ENCODE peak calls at places on chromosome 7, in six cellular contexts. One of them, this sample, is unnamed.

GRCh38 chr7:24963218-24963617 is 16.8 kb downstream of the OSBPL3 start:
- DNase-seq in effector memory CD4-positive, alpha-beta T cell: no peak
- DNase-seq in GM23248: peak; percentile 31
- DNase-seq in AG04450: no peak
- DNase-seq in cardiac muscle cell: no peak
- DNase-seq in lung: peak; percentile 36
- DNase-seq in this sample: peak; percentile 68

GRCh38 chr7:84786073-84786472 is 400.8 kb downstream of the SEMA3D start:
- DNase-seq in GM23248: no peak
- DNase-seq in cardiac muscle cell: no peak
- DNase-seq in effector memory CD4-positive, alpha-beta T cell: no peak
- DNase-seq in AG04450: no peak
- DNase-seq in lung: no peak
- DNase-seq in this sample: no peak

GRCh38 chr7:92695308-92696261 is 105.4 kb upstream of the FAM133B start:
- DNase-seq in lung: peak; percentile 44
- DNase-seq in GM23248: peak; percentile 82
- DNase-seq in cardiac muscle cell: peak; percentile 85
- DNase-seq in effector memory CD4-positive, alpha-beta T cell: no peak
- DNase-seq in AG04450: peak; percentile 80
- DNase-seq in this sample: peak; percentile 30

GRCh38 chr7:26399309-26399610 is 107.6 kb downstream of the SNX10 start:
- DNase-seq in lung: no peak
- DNase-seq in AG04450: no peak
- DNase-seq in GM23248: peak; percentile 55
- DNase-seq in cardiac muscle cell: peak; percentile 49
- DNase-seq in effector memory CD4-positive, alpha-beta T cell: no peak
- DNase-seq in this sample: peak; percentile 47

GRCh38 chr7:42745357-42746022 is 166.4 kb downstream of the C7orf25 start:
- DNase-seq in AG04450: no peak
- DNase-seq in cardiac muscle cell: peak; percentile 31
- DNase-seq in lung: no peak
- DNase-seq in GM23248: peak; percentile 49
- DNase-seq in effector memory CD4-positive, alpha-beta T cell: no peak
- DNase-seq in this sample: peak; percentile 25

GRCh38 chr7:2757361-2757903 is 69.4 kb downstream of the AMZ1 start:
- DNase-seq in effector memory CD4-positive, alpha-beta T cell: no peak
- DNase-seq in cardiac muscle cell: no peak
- DNase-seq in lung: no peak
- DNase-seq in GM23248: peak; percentile 86
- DNase-seq in AG04450: no peak
- DNase-seq in this sample: no peak

GRCh38 chr7:107972075-107972482 is 30.9 kb downstream of the LAMB1 start:
- DNase-seq in effector memory CD4-positive, alpha-beta T cell: no peak
- DNase-seq in GM23248: peak; percentile 84
- DNase-seq in lung: peak; percentile 36
- DNase-seq in AG04450: peak; percentile 70
- DNase-seq in cardiac muscle cell: no peak
- DNase-seq in this sample: no peak

GRCh38 chr7:130853503-130854279 is 119.7 kb upstream of the KLF14 start:
- DNase-seq in lung: no peak
- DNase-seq in AG04450: no peak
- DNase-seq in GM23248: peak; percentile 75
- DNase-seq in cardiac muscle cell: no peak
- DNase-seq in effector memory CD4-positive, alpha-beta T cell: no peak
- DNase-seq in this sample: no peak

GRCh38 chr7:131173148-131173890 is 154.4 kb upstream of the MKLN1 start:
- DNase-seq in cardiac muscle cell: no peak
- DNase-seq in AG04450: no peak
- DNase-seq in effector memory CD4-positive, alpha-beta T cell: no peak
- DNase-seq in GM23248: peak; percentile 59
- DNase-seq in lung: no peak
- DNase-seq in this sample: no peak

GRCh38 chr7:117871778-117872538 is 1.3 kb downstream of the CTTNBP2 start:
- DNase-seq in AG04450: no peak
- DNase-seq in effector memory CD4-positive, alpha-beta T cell: no peak
- DNase-seq in GM23248: peak; percentile 2
- DNase-seq in cardiac muscle cell: peak; percentile 72
- DNase-seq in lung: no peak
- DNase-seq in this sample: no peak

GRCh38 chr7:24756545-24756988 is 697 bp downstream of the GSDME start:
- DNase-seq in AG04450: no peak
- DNase-seq in lung: no peak
- DNase-seq in effector memory CD4-positive, alpha-beta T cell: no peak
- DNase-seq in cardiac muscle cell: peak; percentile 41
- DNase-seq in GM23248: peak; percentile 60
- DNase-seq in this sample: no peak

GRCh38 chr7:47480576-47481538 is 101.1 kb downstream of the TNS3 start:
- DNase-seq in GM23248: no peak
- DNase-seq in AG04450: no peak
- DNase-seq in cardiac muscle cell: no peak
- DNase-seq in effector memory CD4-positive, alpha-beta T cell: no peak
- DNase-seq in lung: no peak
- DNase-seq in this sample: no peak

GRCh38 chr7:47481656-47482012 is 100.3 kb downstream of the TNS3 start:
- DNase-seq in cardiac muscle cell: no peak
- DNase-seq in lung: no peak
- DNase-seq in AG04450: no peak
- DNase-seq in effector memory CD4-positive, alpha-beta T cell: no peak
- DNase-seq in GM23248: no peak
- DNase-seq in this sample: no peak

GRCh38 chr7:47478926-47479791 is 102.8 kb downstream of the TNS3 start:
- DNase-seq in effector memory CD4-positive, alpha-beta T cell: no peak
- DNase-seq in AG04450: no peak
- DNase-seq in GM23248: no peak
- DNase-seq in lung: no peak
- DNase-seq in cardiac muscle cell: no peak
- DNase-seq in this sample: no peak

GRCh38 chr7:47478017-47478344 is 103.9 kb downstream of the TNS3 start:
- DNase-seq in effector memory CD4-positive, alpha-beta T cell: no peak
- DNase-seq in cardiac muscle cell: no peak
- DNase-seq in GM23248: peak; percentile 64
- DNase-seq in lung: no peak
- DNase-seq in AG04450: no peak
- DNase-seq in this sample: no peak

DNA sequence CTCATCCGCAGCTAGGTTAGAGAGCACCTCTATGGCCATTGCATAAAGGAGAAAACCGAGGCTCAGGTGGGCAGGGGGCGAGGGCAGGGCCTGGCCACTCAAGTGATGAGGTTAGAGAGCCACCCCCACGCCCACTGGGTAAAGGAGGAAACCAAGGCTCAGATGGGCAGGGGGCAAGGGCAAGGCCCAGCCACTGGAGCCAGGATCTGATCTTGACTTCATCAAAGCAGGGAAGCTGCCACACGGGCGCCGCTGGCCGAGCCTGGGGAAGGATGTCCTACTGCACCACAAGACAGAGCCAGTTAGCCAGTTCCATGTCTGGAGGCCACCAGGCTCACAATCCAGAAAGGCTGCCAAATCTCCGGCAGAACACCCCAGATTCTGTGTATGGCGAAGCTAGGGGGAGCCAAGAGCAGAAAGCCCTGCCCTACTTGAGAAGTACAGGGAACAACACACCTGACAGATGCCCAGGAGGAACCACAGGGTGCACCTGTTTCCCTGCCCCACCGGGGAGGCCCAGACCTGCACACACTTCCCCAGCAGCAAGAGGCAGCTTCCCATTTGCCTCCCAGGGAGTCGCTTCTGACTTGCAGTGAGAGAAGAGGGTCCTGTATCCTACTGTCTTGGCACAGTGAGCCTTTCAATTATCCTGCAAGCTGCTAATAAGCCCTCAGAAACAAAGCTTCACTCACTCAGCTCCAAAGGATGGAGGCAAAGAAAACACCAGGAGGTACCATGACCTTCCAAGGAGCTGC is 101.9 kb downstream of the TNS3 start:
- DNase-seq in effector memory CD4-positive, alpha-beta T cell: no peak
- DNase-seq in AG04450: no peak
- DNase-seq in lung: no peak
- DNase-seq in GM23248: no peak
- DNase-seq in cardiac muscle cell: no peak
- DNase-seq in this sample: no peak
- H3K4me3 ChIP-seq in effector memory CD4-positive, alpha-beta T cell: no peak overlapping the region
- H3K4me3 ChIP-seq in AG04450: no peak overlapping the region
- H3K4me3 ChIP-seq in lung: no peak overlapping the region
- H3K4me3 ChIP-seq in GM23248: no peak overlapping the region
- H3K4me3 ChIP-seq in cardiac muscle cell: no peak overlapping the region
- H3K4me3 ChIP-seq in this sample: no peak overlapping the region

GRCh38 chr7:157711353-157711888 is 374.6 kb downstream of the DNAJB6 start:
- DNase-seq in lung: no peak
- DNase-seq in GM23248: no peak
- DNase-seq in cardiac muscle cell: no peak
- DNase-seq in effector memory CD4-positive, alpha-beta T cell: no peak
- DNase-seq in AG04450: no peak
- DNase-seq in this sample: no peak

GRCh38 chr7:157712666-157713235 is 375.9 kb downstream of the DNAJB6 start:
- DNase-seq in GM23248: no peak
- DNase-seq in effector memory CD4-positive, alpha-beta T cell: no peak
- DNase-seq in cardiac muscle cell: no peak
- DNase-seq in AG04450: no peak
- DNase-seq in lung: no peak
- DNase-seq in this sample: no peak

GRCh38 chr7:157715071-157715937 is 378.5 kb downstream of the DNAJB6 start:
- DNase-seq in cardiac muscle cell: no peak
- DNase-seq in AG04450: no peak
- DNase-seq in GM23248: no peak
- DNase-seq in lung: no peak
- DNase-seq in effector memory CD4-positive, alpha-beta T cell: no peak
- DNase-seq in this sample: peak; percentile 6

GRCh38 chr7:157714166-157715070 is 377.6 kb downstream of the DNAJB6 start:
- DNase-seq in GM23248: no peak
- DNase-seq in lung: no peak
- DNase-seq in effector memory CD4-positive, alpha-beta T cell: no peak
- DNase-seq in cardiac muscle cell: no peak
- DNase-seq in AG04450: no peak
- DNase-seq in this sample: peak; percentile 9

DNA sequence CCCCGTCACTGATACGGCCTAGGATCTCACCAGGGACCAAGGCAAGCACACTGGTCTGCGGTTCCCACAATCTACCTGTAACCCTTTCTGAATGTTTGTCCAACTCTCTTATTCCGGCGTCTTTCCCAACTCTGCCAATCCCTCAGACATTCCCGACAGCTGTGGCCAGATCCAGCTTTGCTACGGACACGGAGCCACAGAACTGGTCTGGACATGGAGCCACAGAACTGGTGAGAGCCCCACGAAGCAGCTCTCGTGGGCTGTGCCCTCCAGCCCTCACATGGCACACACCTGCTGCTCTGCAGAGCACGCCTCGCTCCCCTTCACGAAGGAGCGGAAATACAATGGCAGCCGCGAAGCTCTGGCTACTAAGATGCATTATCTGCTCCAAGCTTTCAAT is 376.8 kb downstream of the DNAJB6 start:
- DNase-seq in lung: no peak
- DNase-seq in AG04450: no peak
- DNase-seq in GM23248: no peak
- DNase-seq in cardiac muscle cell: no peak
- DNase-seq in effector memory CD4-positive, alpha-beta T cell: no peak
- DNase-seq in this sample: no peak
- H3K9me3 ChIP-seq in lung: no peaks in the 10 kb centered on the region
- H3K9me3 ChIP-seq in AG04450: peaks cover 84% of the 10 kb centered on the region
- H3K9me3 ChIP-seq in GM23248: no peaks in the 10 kb centered on the region
- H3K9me3 ChIP-seq in cardiac muscle cell: no peaks in the 10 kb centered on the region
- H3K9me3 ChIP-seq in effector memory CD4-positive, alpha-beta T cell: no peaks in the 10 kb centered on the region
- H3K9me3 ChIP-seq in this sample: no peaks in the 10 kb centered on the region

GRCh38 chr7:23011222-23011924 is 2.6 kb downstream of the HYCC1 start:
- DNase-seq in lung: no peak
- DNase-seq in cardiac muscle cell: no peak
- DNase-seq in effector memory CD4-positive, alpha-beta T cell: no peak
- DNase-seq in AG04450: no peak
- DNase-seq in GM23248: no peak
- DNase-seq in this sample: no peak
- H3K4me3 ChIP-seq in lung: no peak overlapping the region
- H3K4me3 ChIP-seq in cardiac muscle cell: no peak overlapping the region
- H3K4me3 ChIP-seq in effector memory CD4-positive, alpha-beta T cell: no peak overlapping the region
- H3K4me3 ChIP-seq in AG04450: peak overlapping the region; percentile 85
- H3K4me3 ChIP-seq in GM23248: peak overlapping the region; percentile 90
- H3K4me3 ChIP-seq in this sample: peak overlapping the region; percentile 1

GRCh38 chr7:134799387-134799786 is 20.0 kb downstream of the CALD1 start:
- DNase-seq in lung: no peak
- DNase-seq in cardiac muscle cell: no peak
- DNase-seq in GM23248: no peak
- DNase-seq in AG04450: no peak
- DNase-seq in effector memory CD4-positive, alpha-beta T cell: no peak
- DNase-seq in this sample: no peak
- H3K9me3 ChIP-seq in lung: no peaks in the 10 kb centered on the region
- H3K9me3 ChIP-seq in cardiac muscle cell: no peaks in the 10 kb centered on the region
- H3K9me3 ChIP-seq in GM23248: no peaks in the 10 kb centered on the region
- H3K9me3 ChIP-seq in AG04450: no peaks in the 10 kb centered on the region
- H3K9me3 ChIP-seq in effector memory CD4-positive, alpha-beta T cell: no peaks in the 10 kb centered on the region
- H3K9me3 ChIP-seq in this sample: no peaks in the 10 kb centered on the region

DNA sequence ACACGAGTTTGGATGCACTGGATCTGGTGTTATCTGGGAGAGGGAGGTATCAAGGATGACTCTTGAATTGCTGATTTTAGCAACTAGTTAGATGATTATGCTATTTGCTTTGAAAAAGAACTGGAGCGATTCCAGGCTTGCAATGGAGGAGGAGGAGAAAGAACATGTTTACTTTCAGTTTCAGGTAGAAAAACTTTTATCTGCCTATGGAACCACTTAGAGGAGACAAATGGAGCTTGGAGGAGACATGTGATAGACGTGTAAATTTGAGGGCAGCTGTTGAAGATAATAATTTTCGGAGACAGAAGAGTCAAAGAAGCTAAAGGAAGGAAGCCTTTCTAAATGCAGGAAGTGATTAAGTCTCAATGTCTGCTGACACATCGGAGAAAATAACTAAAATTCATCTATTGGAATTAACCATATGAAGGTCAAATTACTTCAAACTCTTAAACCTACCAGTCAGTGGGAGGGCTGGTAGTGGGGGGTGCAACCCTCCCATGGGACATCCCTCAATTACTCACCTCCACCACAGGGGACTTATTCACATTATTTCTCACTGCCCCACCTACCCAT is 56.4 kb upstream of the GNAI1 start:
- DNase-seq in cardiac muscle cell: no peak
- DNase-seq in effector memory CD4-positive, alpha-beta T cell: no peak
- DNase-seq in AG04450: no peak
- DNase-seq in lung: no peak
- DNase-seq in GM23248: peak; percentile 50
- DNase-seq in this sample: no peak
- H3K4me3 ChIP-seq in cardiac muscle cell: no peak overlapping the region
- H3K4me3 ChIP-seq in effector memory CD4-positive, alpha-beta T cell: no peak overlapping the region
- H3K4me3 ChIP-seq in AG04450: peak overlapping the region; percentile 1
- H3K4me3 ChIP-seq in lung: no peak overlapping the region
- H3K4me3 ChIP-seq in GM23248: peak overlapping the region; percentile 68
- H3K4me3 ChIP-seq in this sample: peak overlapping the region; percentile 45

GRCh38 chr7:57819491-57819981 is 369.6 kb downstream of the ZNF716 start:
- DNase-seq in cardiac muscle cell: no peak
- DNase-seq in lung: no peak
- DNase-seq in GM23248: no peak
- DNase-seq in AG04450: no peak
- DNase-seq in effector memory CD4-positive, alpha-beta T cell: no peak
- DNase-seq in this sample: no peak
- H3K9me3 ChIP-seq in cardiac muscle cell: no peaks in the 10 kb centered on the region
- H3K9me3 ChIP-seq in lung: no peaks in the 10 kb centered on the region
- H3K9me3 ChIP-seq in GM23248: no peaks in the 10 kb centered on the region
- H3K9me3 ChIP-seq in AG04450: peaks cover 63% of the 10 kb centered on the region
- H3K9me3 ChIP-seq in effector memory CD4-positive, alpha-beta T cell: no peaks in the 10 kb centered on the region
- H3K9me3 ChIP-seq in this sample: no peaks in the 10 kb centered on the region